ENCODE peak calls at places on chromosomes 12 and 14, in nine cellular contexts. A, D, E, M, V, Z, S, K and R are unnamed samples.

GRCh38 chr12:132955094-132955932 is 793 bp downstream of the ZNF605 start:
- DNase-seq in A (no peak), D (no peak), E (peak; percentile 49), M (peak; percentile 39), V (peak; percentile 35), Z (peak; percentile 45), S (no peak), K (peak; percentile 40), R (no peak)

GRCh38 chr12:46459111-46459510 is 86.5 kb upstream of the SLC38A2 start:
- DNase-seq in A (no peak), D (no peak), E (no peak), M (peak; percentile 16), V (no peak), Z (no peak), S (no peak), K (peak; percentile 30), R (peak; percentile 83)

GRCh38 chr12:70849265-70849960 is 71.1 kb downstream of the PTPRR start:
- DNase-seq in A (no peak), D (no peak), E (no peak), M (no peak), V (no peak), Z (no peak), S (no peak), K (peak; percentile 8), R (no peak)

GRCh38 chr12:45242180-45242579 is 26.3 kb downstream of the ANO6 start:
- DNase-seq in A (no peak), D (no peak), E (no peak), M (no peak), V (no peak), Z (no peak), S (no peak), K (no peak), R (no peak)

GRCh38 chr14:95935228-95935822 is 58.7 kb downstream of the TUNAR start:
- DNase-seq in A (no peak), D (no peak), E (no peak), M (no peak), V (no peak), Z (no peak), S (no peak), K (peak; percentile 35), R (no peak)

GRCh38 chr12:122308811-122309210 is 42.5 kb upstream of the VPS33A start:
- DNase-seq in A (no peak), D (no peak), E (no peak), M (no peak), V (no peak), Z (no peak), S (no peak), K (no peak), R (no peak)

GRCh38 chr12:75553865-75554555 is 42.6 kb upstream of the KRR1 start:
- DNase-seq in A (no peak), D (no peak), E (no peak), M (no peak), V (no peak), Z (no peak), S (no peak), K (no peak), R (no peak)

GRCh38 chr12:14567311-14568195 is at the start of gene PLBD1:
- DNase-seq in A (peak; percentile 87), D (peak; percentile 57), E (peak; percentile 71), M (peak; percentile 26), V (peak; percentile 43), Z (no peak), S (no peak), K (peak; percentile 20), R (no peak)

GRCh38 chr12:100528471-100529139 is 44.9 kb upstream of the GAS2L3 start:
- DNase-seq in A (no peak), D (no peak), E (no peak), M (no peak), V (no peak), Z (no peak), S (no peak), K (no peak), R (no peak)

GRCh38 chr12:22687677-22688076 is 62.7 kb downstream of the ETNK1 start:
- DNase-seq in A (no peak), D (no peak), E (no peak), M (no peak), V (no peak), Z (no peak), S (peak; percentile 20), K (peak; percentile 68), R (peak; percentile 61)

GRCh38 chr12:126358806-126359205 is 1293.6 kb downstream of the AACS start:
- DNase-seq in A (no peak), D (no peak), E (no peak), M (no peak), V (no peak), Z (no peak), S (no peak), K (peak; percentile 46), R (no peak)

GRCh38 chr14:75822522-75823288 is 159.1 kb downstream of the TGFB3 start:
- DNase-seq in A (no peak), D (no peak), E (no peak), M (no peak), V (no peak), Z (no peak), S (peak; percentile 41), K (peak; percentile 75), R (no peak)